ENCODE peak calls at places on chromosome 3, in six cellular contexts. L is left cardiac atrium; P is PC-9; O is WERI-Rb-1; I is stimulated activated CD4-positive, alpha-beta T cell treated with anti-CD3 and anti-CD28 coated beads, Interleukin-1b, Interleukin-23, amount 100 ng/mL, for 1 hour; E is activated T-cell treated with anti-CD3 and anti-CD28 coated beads for 1 hour. S is an unnamed sample.

GRCh38 chr3:62184559-62184958 is 188.8 kb downstream of the FEZF2 start:
- DNase-seq in L (no peak), P (no peak), O (no peak), I (no peak), E (no peak), S (no peak)

GRCh38 chr3:1381647-1382036 is 288.8 kb downstream of the CNTN6 start:
- DNase-seq in L (no peak), P (no peak), O (no peak), I (no peak), E (no peak), S (no peak)

GRCh38 chr3:56790016-56790950 is 11.5 kb downstream of the ARHGEF3 start:
- DNase-seq in L (no peak), P (no peak), O (no peak), I (no peak), E (no peak), S (no peak)

GRCh38 chr3:186099178-186099577 is 9.7 kb downstream of the ETV5 start:
- DNase-seq in L (peak; percentile 66), P (peak; percentile 54), O (peak; percentile 21), I (no peak), E (no peak), S (no peak)

GRCh38 chr3:36992806-36993325 is at the start of gene EPM2AIP1:
- DNase-seq in L (peak; percentile 98), P (no peak), O (no peak), I (no peak), E (no peak), S (no peak)

GRCh38 chr3:186901135-186901734 is 29.1 kb upstream of the ST6GAL1 start:
- DNase-seq in L (no peak), P (no peak), O (no peak), I (no peak), E (no peak), S (no peak)

GRCh38 chr3:182438398-182438797 is 354.9 kb upstream of the ATP11B start:
- DNase-seq in L (no peak), P (no peak), O (no peak), I (no peak), E (no peak), S (no peak)

GRCh38 chr3:197186887-197187588 is 111.4 kb downstream of the DLG1 start:
- DNase-seq in L (no peak), P (peak; percentile 8), O (no peak), I (no peak), E (no peak), S (peak; percentile 12)

GRCh38 chr3:43613980-43614379 is 7.8 kb downstream of the ANO10 start:
- DNase-seq in L (no peak), P (no peak), O (no peak), I (no peak), E (no peak), S (no peak)

GRCh38 chr3:197847866-197848401 is 56.9 kb downstream of the LRCH3 start:
- DNase-seq in L (no peak), P (no peak), O (no peak), I (no peak), E (no peak), S (no peak)

GRCh38 chr3:67819447-67819846 is 165.0 kb upstream of the SUCLG2 start:
- DNase-seq in L (no peak), P (no peak), O (peak; percentile 29), I (no peak), E (no peak), S (no peak)

GRCh38 chr3:22245122-22245521 is 494.1 kb upstream of the ZNF385D start:
- DNase-seq in L (peak; percentile 19), P (peak; percentile 55), O (no peak), I (no peak), E (no peak), S (peak; percentile 25)

GRCh38 chr3:3365716-3366115 is 186.2 kb upstream of the CRBN start:
- DNase-seq in L (no peak), P (no peak), O (no peak), I (no peak), E (no peak), S (no peak)

S was measured in epithelial cell of proximal tubule.